ENCODE peak calls at places on chromosomes 4 and X, in four cellular contexts. One of them, this sample, is unnamed.

GRCh38 chrX:119655125-119655524 is 37.8 kb downstream of the SEPTIN6 start:
- DNase-seq in HepG2: no peak
- DNase-seq in K562: peak
- DNase-seq in HCT116: no peak
- DNase-seq in this sample: no peak

GRCh38 chr4:4990329-4990728 is 28.9 kb downstream of the CYTL1 start:
- DNase-seq in HepG2: no peak
- DNase-seq in K562: no peak
- DNase-seq in HCT116: no peak
- DNase-seq in this sample: no peak

GRCh38 chr4:149738156-149738555 is 77.5 kb downstream of the IQCM start:
- DNase-seq in HepG2: no peak
- DNase-seq in K562: no peak
- DNase-seq in HCT116: no peak
- DNase-seq in this sample: no peak

GRCh38 chr4:106039796-106040195 is 144.5 kb downstream of the NPNT start:
- DNase-seq in HepG2: no peak
- DNase-seq in K562: no peak
- DNase-seq in HCT116: no peak
- DNase-seq in this sample: no peak

GRCh38 chrX:136823175-136823574 is 42.4 kb upstream of the ARHGEF6 start:
- DNase-seq in HepG2: no peak
- DNase-seq in K562: no peak
- DNase-seq in HCT116: no peak
- DNase-seq in this sample: peak

GRCh38 chr4:180942367-180942916 is 1300.8 kb upstream of the TENM3 start:
- DNase-seq in HepG2: no peak
- DNase-seq in K562: no peak
- DNase-seq in HCT116: no peak
- DNase-seq in this sample: no peak

GRCh38 chr4:14719053-14719452 is 283.2 kb upstream of the CPEB2 start:
- DNase-seq in HepG2: no peak
- DNase-seq in K562: no peak
- DNase-seq in HCT116: no peak
- DNase-seq in this sample: no peak

GRCh38 chr4:89868999-89869589 is 25.6 kb upstream of the MMRN1 start:
- DNase-seq in HepG2: no peak
- DNase-seq in K562: no peak
- DNase-seq in HCT116: no peak
- DNase-seq in this sample: no peak

GRCh38 chr4:107034982-107035710 is 967 bp downstream of the DKK2 start:
- DNase-seq in HepG2: no peak
- DNase-seq in K562: no peak
- DNase-seq in HCT116: no peak
- DNase-seq in this sample: no peak

GRCh38 chrX:115023139-115023538 is 5.7 kb upstream of the IL13RA2 start:
- DNase-seq in HepG2: no peak
- DNase-seq in K562: no peak
- DNase-seq in HCT116: peak
- DNase-seq in this sample: no peak

GRCh38 chrX:129823115-129823514 is 20.6 kb downstream of the ZDHHC9 start:
- DNase-seq in HepG2: no peak
- DNase-seq in K562: peak
- DNase-seq in HCT116: no peak
- DNase-seq in this sample: no peak

GRCh38 chr4:8304827-8305695 is 35.5 kb downstream of the HTRA3 start:
- DNase-seq in HepG2: no peak
- DNase-seq in K562: no peak
- DNase-seq in HCT116: no peak
- DNase-seq in this sample: no peak

GRCh38 chr4:36388710-36389109 is 107.3 kb downstream of the DTHD1 start:
- DNase-seq in HepG2: no peak
- DNase-seq in K562: no peak
- DNase-seq in HCT116: no peak
- DNase-seq in this sample: no peak

GRCh38 chr4:48640699-48641098 is 139.4 kb downstream of the FRYL start:
- DNase-seq in HepG2: no peak
- DNase-seq in K562: no peak
- DNase-seq in HCT116: no peak
- DNase-seq in this sample: no peak

GRCh38 chr4:123939621-123940020 is 543.0 kb downstream of the SPRY1 start:
- DNase-seq in HepG2: no peak
- DNase-seq in K562: no peak
- DNase-seq in HCT116: peak
- DNase-seq in this sample: peak

GRCh38 chrX:154063234-154063633 is 34.3 kb downstream of the MECP2 start:
- DNase-seq in HepG2: no peak
- DNase-seq in K562: no peak
- DNase-seq in HCT116: no peak
- DNase-seq in this sample: no peak

GRCh38 chr4:33924239-33924638 is 2320.1 kb downstream of the ARAP2 start:
- DNase-seq in HepG2: no peak
- DNase-seq in K562: no peak
- DNase-seq in HCT116: peak
- DNase-seq in this sample: no peak

GRCh38 chr4:39255266-39255665 is 72.9 kb downstream of the WDR19 start:
- DNase-seq in HepG2: peak
- DNase-seq in K562: peak
- DNase-seq in HCT116: no peak
- DNase-seq in this sample: peak

GRCh38 chr4:87973283-87974169 is 2.0 kb upstream of the SPP1 start:
- DNase-seq in HepG2: peak
- DNase-seq in K562: peak
- DNase-seq in HCT116: peak
- DNase-seq in this sample: peak

GRCh38 chrX:46588263-46588662 is 14.7 kb downstream of the CHST7 start:
- DNase-seq in HepG2: no peak
- DNase-seq in K562: no peak
- DNase-seq in HCT116: no peak
- DNase-seq in this sample: no peak

GRCh38 chr4:181078236-181078635 is 1165.0 kb upstream of the TENM3 start:
- DNase-seq in HepG2: no peak
- DNase-seq in K562: no peak
- DNase-seq in HCT116: no peak
- DNase-seq in this sample: no peak

GRCh38 chrX:1903380-1903935 is 288.6 kb downstream of the ASMT start:
- DNase-seq in HepG2: peak
- DNase-seq in K562: no peak
- DNase-seq in HCT116: peak
- DNase-seq in this sample: peak

GRCh38 chr4:77761595-77761994 is 57.6 kb downstream of the CNOT6L start:
- DNase-seq in HepG2: no peak
- DNase-seq in K562: no peak
- DNase-seq in HCT116: no peak
- DNase-seq in this sample: no peak

GRCh38 chrX:109890910-109891502 is 111.9 kb upstream of the TMEM164 start:
- DNase-seq in HepG2: peak
- DNase-seq in K562: peak
- DNase-seq in HCT116: peak
- DNase-seq in this sample: peak

GRCh38 chr4:26958925-26959653 is 98.4 kb downstream of the STIM2 start:
- DNase-seq in HepG2: no peak
- DNase-seq in K562: no peak
- DNase-seq in HCT116: no peak
- DNase-seq in this sample: no peak

GRCh38 chrX:19885732-19886131 is 1.7 kb downstream of the SH3KBP1 start:
- DNase-seq in HepG2: no peak
- DNase-seq in K562: no peak
- DNase-seq in HCT116: no peak
- DNase-seq in this sample: no peak

GRCh38 chrX:41144873-41145272 is 59.6 kb downstream of the USP9X start:
- DNase-seq in HepG2: no peak
- DNase-seq in K562: no peak
- DNase-seq in HCT116: no peak
- DNase-seq in this sample: no peak

GRCh38 chr4:107685740-107686139 is 34.3 kb downstream of the PAPSS1 start:
- DNase-seq in HepG2: no peak
- DNase-seq in K562: no peak
- DNase-seq in HCT116: peak
- DNase-seq in this sample: no peak

GRCh38 chr4:89024051-89024675 is 32.8 kb downstream of the FAM13A start:
- DNase-seq in HepG2: peak
- DNase-seq in K562: peak
- DNase-seq in HCT116: peak
- DNase-seq in this sample: peak

GRCh38 chr4:158535130-158535614 is 13.5 kb downstream of the RXFP1 start:
- DNase-seq in HepG2: no peak
- DNase-seq in K562: no peak
- DNase-seq in HCT116: peak
- DNase-seq in this sample: no peak

GRCh38 chr4:48100248-48100647 is 33.8 kb downstream of the TXK start:
- DNase-seq in HepG2: no peak
- DNase-seq in K562: no peak
- DNase-seq in HCT116: no peak
- DNase-seq in this sample: no peak

GRCh38 chrX:46447384-46447783 is 97.8 kb downstream of the ZNF674 start:
- DNase-seq in HepG2: peak
- DNase-seq in K562: no peak
- DNase-seq in HCT116: no peak
- DNase-seq in this sample: no peak

GRCh38 chr4:154719087-154719486 is 24.7 kb upstream of the LRAT start:
- DNase-seq in HepG2: no peak
- DNase-seq in K562: no peak
- DNase-seq in HCT116: peak
- DNase-seq in this sample: no peak

GRCh38 chr4:89249313-89249712 is 58.3 kb downstream of the GPRIN3 start:
- DNase-seq in HepG2: no peak
- DNase-seq in K562: no peak
- DNase-seq in HCT116: no peak
- DNase-seq in this sample: no peak

GRCh38 chrX:136806891-136807410 is 26.2 kb upstream of the ARHGEF6 start:
- DNase-seq in HepG2: no peak
- DNase-seq in K562: no peak
- DNase-seq in HCT116: no peak
- DNase-seq in this sample: no peak

GRCh38 chr4:38009949-38010348 is 49.8 kb downstream of the PTTG2 start:
- DNase-seq in HepG2: no peak
- DNase-seq in K562: no peak
- DNase-seq in HCT116: no peak
- DNase-seq in this sample: no peak
- TF ChIP-seq TCF7L2 in HepG2: no peak
- TF ChIP-seq TCF7L2 in K562: no peak
- TF ChIP-seq TCF7L2 in HCT116: no peak
- TF ChIP-seq TCF7L2 in this sample: no peak

GRCh38 chr4:139901516-139902327 is 236.1 kb downstream of the MGST2 start:
- DNase-seq in HepG2: no peak
- DNase-seq in K562: no peak
- DNase-seq in HCT116: no peak
- DNase-seq in this sample: no peak
- TF ChIP-seq TCF7L2 in HepG2: no peak
- TF ChIP-seq TCF7L2 in K562: no peak
- TF ChIP-seq TCF7L2 in HCT116: no peak
- TF ChIP-seq TCF7L2 in this sample: peak

DNA sequence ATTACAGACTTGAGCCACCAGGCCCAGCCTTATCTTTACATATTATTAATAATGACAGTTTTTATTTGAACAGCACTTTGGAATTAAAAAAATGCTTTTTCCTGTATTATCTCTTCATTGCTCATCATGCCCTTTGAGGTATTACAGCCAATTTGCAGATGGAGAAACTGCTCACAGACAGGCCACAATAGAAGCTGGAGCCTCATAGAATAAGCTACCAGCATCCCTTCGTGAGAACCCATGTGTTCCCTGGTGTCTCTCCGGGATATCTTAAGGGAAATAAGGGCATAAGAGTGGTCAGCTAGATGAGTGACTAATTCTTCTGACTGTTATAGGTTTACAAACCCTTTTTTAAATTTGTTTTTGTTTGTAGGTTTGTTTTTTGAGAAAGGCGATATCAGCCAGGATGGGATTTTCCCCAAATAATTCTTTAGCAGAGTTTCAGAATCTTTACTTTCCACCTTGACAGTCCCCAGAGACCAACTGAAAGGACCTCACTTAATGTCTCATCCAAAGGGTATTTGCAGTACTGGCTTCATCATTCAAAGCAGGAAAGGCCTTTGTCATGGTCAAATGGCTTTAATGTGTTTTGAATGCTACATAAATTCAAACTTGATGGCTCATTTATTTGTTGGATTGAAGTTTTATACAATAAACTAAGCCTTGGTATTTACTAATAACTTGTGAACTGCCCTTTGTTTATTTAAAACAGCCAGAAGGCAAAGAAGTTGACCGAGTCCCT is 48.0 kb upstream of the SOD3 start:
- DNase-seq in HepG2: no peak
- DNase-seq in K562: no peak
- DNase-seq in HCT116: no peak
- DNase-seq in this sample: no peak
- TF ChIP-seq TCF7L2 in HepG2: no peak
- TF ChIP-seq TCF7L2 in K562: no peak
- TF ChIP-seq TCF7L2 in HCT116: no peak
- TF ChIP-seq TCF7L2 in this sample: no peak

GRCh38 chr4:156303708-156304107 is 350.0 kb upstream of the CTSO start:
- DNase-seq in HepG2: no peak
- DNase-seq in K562: no peak
- DNase-seq in HCT116: no peak
- DNase-seq in this sample: no peak

GRCh38 chr4:156294577-156294976 is 340.9 kb upstream of the CTSO start:
- DNase-seq in HepG2: peak
- DNase-seq in K562: no peak
- DNase-seq in HCT116: peak
- DNase-seq in this sample: no peak

GRCh38 chr4:156293657-156294297 is 340.1 kb upstream of the CTSO start:
- DNase-seq in HepG2: no peak
- DNase-seq in K562: no peak
- DNase-seq in HCT116: no peak
- DNase-seq in this sample: no peak

GRCh38 chr4:156295676-156296075 is 342.0 kb upstream of the CTSO start:
- DNase-seq in HepG2: no peak
- DNase-seq in K562: no peak
- DNase-seq in HCT116: no peak
- DNase-seq in this sample: no peak

GRCh38 chr4:156298230-156298629 is 344.6 kb upstream of the CTSO start:
- DNase-seq in HepG2: no peak
- DNase-seq in K562: no peak
- DNase-seq in HCT116: no peak
- DNase-seq in this sample: no peak
- TF ChIP-seq TCF7L2 in HepG2: no peak
- TF ChIP-seq TCF7L2 in K562: no peak
- TF ChIP-seq TCF7L2 in HCT116: no peak
- TF ChIP-seq TCF7L2 in this sample: no peak

DNA sequence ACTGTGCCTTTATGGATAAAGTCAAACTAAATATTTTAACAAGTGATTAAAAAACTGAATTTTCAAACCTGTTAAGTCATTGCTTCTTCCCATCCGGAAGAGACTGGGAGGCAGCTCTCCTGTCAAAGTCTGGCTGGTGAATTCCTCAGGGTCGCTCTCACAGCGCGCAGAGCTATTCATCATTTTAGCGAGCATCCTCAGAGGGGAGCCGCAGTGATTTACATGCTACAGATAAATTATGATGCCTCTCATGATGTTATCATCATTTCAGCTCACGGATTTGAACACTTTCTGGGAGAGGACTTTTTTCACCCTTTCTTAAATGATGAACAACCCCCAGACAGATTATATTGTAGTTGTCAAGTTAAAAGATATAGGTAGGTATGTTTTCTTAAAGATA is 23.5 kb upstream of the PACRGL start:
- DNase-seq in HepG2: no peak
- DNase-seq in K562: no peak
- DNase-seq in HCT116: no peak
- DNase-seq in this sample: no peak
- TF ChIP-seq TCF7L2 in HepG2: no peak
- TF ChIP-seq TCF7L2 in K562: no peak
- TF ChIP-seq TCF7L2 in HCT116: no peak
- TF ChIP-seq TCF7L2 in this sample: no peak